ENCODE peak calls at places on chromosome 1, in four cellular contexts. Y is cardiac muscle cell; E is stimulated activated CD8-positive, alpha-beta memory T cell treated with anti-CD3 and anti-CD28 coated beads, Interleukin-7, amount 100 ng/mL, for 1 hour; Z is AG10803. F is an unnamed sample.

GRCh38 chr1:85202092-85202863 is 1.5 kb upstream of the SYDE2 start:
- DNase-seq in Y (no peak), E (no peak), Z (no peak), F (no peak)

GRCh38 chr1:71242239-71242638 is 161.4 kb upstream of the ZRANB2 start:
- DNase-seq in Y (no peak), E (no peak), Z (no peak), F (no peak)

GRCh38 chr1:28087614-28088167 is 719 bp downstream of the EYA3 start:
- DNase-seq in Y (no peak), E (no peak), Z (peak; percentile 13), F (no peak)

GRCh38 chr1:153962088-153963029 is 978 bp downstream of the SLC39A1 start:
- DNase-seq in Y (peak; percentile 57), E (no peak), Z (peak; percentile 68), F (no peak)

GRCh38 chr1:193730017-193730416 is 543.6 kb upstream of the B3GALT2 start:
- DNase-seq in Y (peak; percentile 48), E (no peak), Z (no peak), F (no peak)

GRCh38 chr1:104765115-104765514 is 1015.4 kb downstream of the AMY1C start:
- DNase-seq in Y (no peak), E (no peak), Z (no peak), F (no peak)

GRCh38 chr1:172351347-172351746 is 69.1 kb upstream of the C1orf105 start:
- DNase-seq in Y (peak; percentile 60), E (no peak), Z (peak; percentile 70), F (no peak)

GRCh38 chr1:8926707-8927694 is 18.7 kb upstream of the CA6 start:
- DNase-seq in Y (no peak), E (no peak), Z (no peak), F (no peak)

GRCh38 chr1:156894711-156895407 is 1.3 kb downstream of the PEAR1 start:
- DNase-seq in Y (peak; percentile 54), E (no peak), Z (no peak), F (no peak)